ENCODE peak calls at places on chromosomes 5 and 9, in four cellular contexts. O, Q, G and Z are unnamed samples.

GRCh38 chr5:54148858-54149257 is 161.5 kb downstream of the ARL15 start:
- DNase-seq in O (no peak), Q (no peak), G (no peak), Z (no peak)

GRCh38 chr5:119578937-119579336 is 50.4 kb upstream of the FAM170A start:
- DNase-seq in O (no peak), Q (peak), G (peak), Z (peak)

GRCh38 chr9:37923796-37924430 is 20.0 kb upstream of the SLC25A51 start:
- DNase-seq in O (no peak), Q (no peak), G (no peak), Z (no peak)

GRCh38 chr9:23663536-23663935 is 162.5 kb downstream of the ELAVL2 start:
- DNase-seq in O (peak), Q (no peak), G (no peak), Z (no peak)

GRCh38 chr9:75274781-75275180 is 186.5 kb downstream of the OSTF1 start:
- DNase-seq in O (no peak), Q (no peak), G (no peak), Z (no peak)

GRCh38 chr9:93143830-93144530 is 9.9 kb upstream of the NINJ1 start:
- DNase-seq in O (peak), Q (no peak), G (no peak), Z (no peak)

GRCh38 chr9:134444040-134444315 is 117.7 kb downstream of the RXRA start:
- DNase-seq in O (no peak), Q (no peak), G (no peak), Z (no peak)

GRCh38 chr9:105637787-105638395 is 24.4 kb upstream of the TAL2 start:
- DNase-seq in O (no peak), Q (no peak), G (no peak), Z (no peak)

GRCh38 chr5:53109041-53109435 is 519 bp downstream of the MOCS2 start:
- DNase-seq in O (no peak), Q (no peak), G (peak), Z (peak)

GRCh38 chr5:175576096-175576495 is 81.8 kb upstream of the HRH2 start:
- DNase-seq in O (no peak), Q (no peak), G (no peak), Z (peak)

GRCh38 chr9:136709454-136710109 is 2.8 kb upstream of the DIPK1B start:
- DNase-seq in O (no peak), Q (no peak), G (no peak), Z (no peak)

GRCh38 chr5:122126177-122126701 is 3.1 kb upstream of the ZNF474 start:
- DNase-seq in O (no peak), Q (no peak), G (no peak), Z (no peak)

GRCh38 chr5:81269751-81270686 is 31.4 kb upstream of the ZCCHC9 start:
- DNase-seq in O (no peak), Q (no peak), G (peak), Z (no peak)

GRCh38 chr5:57432876-57433275 is 49.7 kb downstream of the ACTBL2 start:
- DNase-seq in O (no peak), Q (no peak), G (peak), Z (no peak)

GRCh38 chr9:123655681-123656423 is 274.1 kb downstream of the DENND1A start:
- DNase-seq in O (no peak), Q (no peak), G (no peak), Z (no peak)

GRCh38 chr5:103801681-103802080 is 239.1 kb upstream of the NUDT12 start:
- DNase-seq in O (no peak), Q (no peak), G (no peak), Z (no peak)

GRCh38 chr9:13786131-13786530 is 506.6 kb upstream of the MPDZ start:
- DNase-seq in O (no peak), Q (no peak), G (no peak), Z (no peak)
- TF ChIP-seq GABPA in O (no peak), Q (no peak), G (no peak), Z (no peak)

GRCh38 chr5:177363565-177363964 is 5.8 kb downstream of the RGS14 start:
- DNase-seq in O (no peak), Q (no peak), G (no peak), Z (no peak)
- TF ChIP-seq POLR2AphosphoS5 in O (no peak), Q (no peak), G (no peak), Z (no peak)

GRCh38 chr5:158569534-158569933 is 530.2 kb downstream of the EBF1 start:
- DNase-seq in O (no peak), Q (no peak), G (no peak), Z (no peak)

GRCh38 chr5:158573829-158574228 is 525.9 kb downstream of the EBF1 start:
- DNase-seq in O (no peak), Q (no peak), G (no peak), Z (no peak)

GRCh38 chr5:158565017-158565789 is 534.5 kb downstream of the EBF1 start:
- DNase-seq in O (no peak), Q (no peak), G (no peak), Z (no peak)

GRCh38 chr5:158570502-158570901 is 529.2 kb downstream of the EBF1 start:
- DNase-seq in O (no peak), Q (no peak), G (no peak), Z (no peak)
- H3K4me3 ChIP-seq in O (no peak), Q (no peak), G (no peak), Z (no peak)

GRCh38 chr5:115507682-115508081 is 36.9 kb downstream of the FEM1C start:
- DNase-seq in O (no peak), Q (no peak), G (no peak), Z (no peak)
- TF ChIP-seq GABPA in O (no peak), Q (no peak), G (no peak), Z (no peak)

GRCh38 chr5:111757582-111758283 is 739 bp upstream of the NREP start:
- DNase-seq in O (peak), Q (no peak), G (peak), Z (peak)
- TF ChIP-seq POLR2AphosphoS5 in O (peak), Q (peak), G (no peak), Z (peak)

GRCh38 chr9:110125763-110126351 is 82.1 kb downstream of the C9orf152 start:
- DNase-seq in O (no peak), Q (no peak), G (no peak), Z (no peak)
- H3K4me3 ChIP-seq in O (no peak), Q (no peak), G (peak), Z (no peak)

GRCh38 chr9:79129865-79130480 is 441.8 kb upstream of the TLE4 start:
- DNase-seq in O (peak), Q (no peak), G (peak), Z (peak)
- TF ChIP-seq GABPA in O (no peak), Q (no peak), G (no peak), Z (no peak)

GRCh38 chr5:65364907-65365306 is 116.8 kb downstream of the ADAMTS6 start:
- DNase-seq in O (no peak), Q (no peak), G (peak), Z (no peak)
- TF ChIP-seq POLR2AphosphoS5 in O (no peak), Q (no peak), G (no peak), Z (no peak)